ENCODE peak calls at places on chromosomes 7 and 10, in nine cellular contexts. K is GM23248; F is aorta; R is CD4-positive, CD25-positive, alpha-beta regulatory T cell; L is small intestine; T is choroid plexus epithelial cell; P is GM12865; Y is heart left ventricle; O is WERI-Rb-1. C is an unnamed sample.

GRCh38 chr7:93442478-93443224 is 131.9 kb downstream of the CALCR start:
- DNase-seq in K (peak), F (peak), R (peak), L (peak), T (peak), P (peak), Y (no peak), O (peak), C (peak)

GRCh38 chr7:46744957-46745699 is 824.1 kb upstream of the IGFBP3 start:
- DNase-seq in K (peak), F (no peak), R (no peak), L (no peak), T (no peak), P (no peak), Y (no peak), O (no peak), C (no peak)

GRCh38 chr7:82444220-82445049 is 858 bp upstream of the CACNA2D1 start:
- DNase-seq in K (no peak), F (no peak), R (no peak), L (peak), T (no peak), P (peak), Y (no peak), O (peak), C (no peak)

GRCh38 chr7:140456627-140457051 is 22.7 kb downstream of the MKRN1 start:
- DNase-seq in K (no peak), F (no peak), R (no peak), L (no peak), T (no peak), P (no peak), Y (no peak), O (no peak), C (no peak)

GRCh38 chr7:94052398-94053180 is 48.4 kb upstream of the BET1 start:
- DNase-seq in K (peak), F (no peak), R (no peak), L (no peak), T (no peak), P (peak), Y (no peak), O (no peak), C (no peak)

GRCh38 chr7:157723205-157723604 is 386.4 kb downstream of the DNAJB6 start:
- DNase-seq in K (no peak), F (no peak), R (no peak), L (no peak), T (no peak), P (no peak), Y (no peak), O (no peak), C (no peak)

GRCh38 chr10:86224354-86225097 is 142.1 kb downstream of the GRID1 start:
- DNase-seq in K (peak), F (no peak), R (no peak), L (no peak), T (no peak), P (no peak), Y (peak), O (no peak), C (no peak)

GRCh38 chr7:129903935-129904334 is 48.8 kb downstream of the UBE2H start:
- DNase-seq in K (no peak), F (no peak), R (no peak), L (no peak), T (no peak), P (peak), Y (no peak), O (no peak), C (no peak)

GRCh38 chr10:35213699-35214098 is 87.1 kb downstream of the CREM start:
- DNase-seq in K (no peak), F (no peak), R (no peak), L (no peak), T (no peak), P (no peak), Y (no peak), O (no peak), C (no peak)

GRCh38 chr7:3588341-3588740 is 287.3 kb downstream of the SDK1 start:
- DNase-seq in K (no peak), F (no peak), R (no peak), L (no peak), T (no peak), P (no peak), Y (no peak), O (no peak), C (no peak)

GRCh38 chr10:49471532-49471931 is 67.4 kb downstream of the ERCC6 start:
- DNase-seq in K (no peak), F (no peak), R (no peak), L (no peak), T (no peak), P (no peak), Y (no peak), O (no peak), C (no peak)

GRCh38 chr10:130407052-130407451 is 270.9 kb downstream of the GLRX3 start:
- DNase-seq in K (no peak), F (no peak), R (no peak), L (no peak), T (no peak), P (no peak), Y (no peak), O (no peak), C (no peak)

GRCh38 chr10:84447701-84448400 is 119.5 kb downstream of the CCSER2 start:
- DNase-seq in K (no peak), F (no peak), R (no peak), L (no peak), T (no peak), P (no peak), Y (peak), O (no peak), C (no peak)

GRCh38 chr10:129774736-129775401 is 189.2 kb downstream of the EBF3 start:
- DNase-seq in K (no peak), F (no peak), R (no peak), L (no peak), T (no peak), P (no peak), Y (no peak), O (no peak), C (no peak)

GRCh38 chr7:41655470-41655869 is 47.4 kb downstream of the INHBA start:
- DNase-seq in K (no peak), F (no peak), R (no peak), L (no peak), T (no peak), P (no peak), Y (no peak), O (no peak), C (no peak)

GRCh38 chr7:82388138-82388537 is 55.4 kb downstream of the CACNA2D1 start:
- DNase-seq in K (no peak), F (no peak), R (no peak), L (no peak), T (peak), P (no peak), Y (no peak), O (no peak), C (no peak)

GRCh38 chr10:33655921-33656320 is 321.5 kb upstream of the NRP1 start:
- DNase-seq in K (no peak), F (no peak), R (no peak), L (no peak), T (no peak), P (no peak), Y (no peak), O (no peak), C (no peak)

GRCh38 chr10:85175635-85176034 is 847.2 kb downstream of the CCSER2 start:
- DNase-seq in K (no peak), F (no peak), R (no peak), L (no peak), T (no peak), P (no peak), Y (no peak), O (peak), C (no peak)

GRCh38 chr7:14332155-14332554 is 342.7 kb upstream of the ETV1 start:
- DNase-seq in K (peak), F (no peak), R (no peak), L (no peak), T (peak), P (no peak), Y (peak), O (no peak), C (no peak)

GRCh38 chr10:36531621-36532020 is 593.8 kb upstream of the ANKRD30A start:
- DNase-seq in K (peak), F (no peak), R (no peak), L (no peak), T (no peak), P (no peak), Y (no peak), O (no peak), C (no peak)

GRCh38 chr10:843703-844102 is 87.8 kb downstream of the LARP4B start:
- DNase-seq in K (peak), F (no peak), R (no peak), L (no peak), T (peak), P (no peak), Y (no peak), O (no peak), C (no peak)

GRCh38 chr10:76433161-76434005 is 1002.0 kb downstream of the LRMDA start:
- DNase-seq in K (no peak), F (no peak), R (no peak), L (peak), T (no peak), P (no peak), Y (peak), O (peak), C (no peak)

GRCh38 chr7:154906201-154906600 is 96.7 kb downstream of the PAXIP1 start:
- DNase-seq in K (no peak), F (no peak), R (no peak), L (no peak), T (no peak), P (no peak), Y (no peak), O (no peak), C (no peak)

GRCh38 chr7:20354825-20355466 is 24.2 kb downstream of the ITGB8 start:
- DNase-seq in K (no peak), F (no peak), R (no peak), L (no peak), T (no peak), P (no peak), Y (no peak), O (no peak), C (no peak)

GRCh38 chr7:55240418-55241142 is 124.6 kb upstream of the LANCL2 start:
- DNase-seq in K (no peak), F (no peak), R (no peak), L (no peak), T (no peak), P (no peak), Y (no peak), O (no peak), C (no peak)

GRCh38 chr7:150367677-150368097 is 935 bp upstream of the REPIN1 start:
- DNase-seq in K (no peak), F (no peak), R (no peak), L (no peak), T (no peak), P (no peak), Y (no peak), O (no peak), C (no peak)

GRCh38 chr7:151245360-151246160 is 2.9 kb downstream of the SMARCD3 start:
- DNase-seq in K (peak), F (peak), R (peak), L (no peak), T (no peak), P (peak), Y (no peak), O (peak), C (peak)

GRCh38 chr7:504221-505081 is 15.2 kb downstream of the PDGFA start:
- DNase-seq in K (no peak), F (peak), R (no peak), L (peak), T (no peak), P (no peak), Y (peak), O (no peak), C (no peak)

GRCh38 chr10:114928818-114929217 is 9.2 kb upstream of the TRUB1 start:
- DNase-seq in K (no peak), F (no peak), R (no peak), L (no peak), T (no peak), P (no peak), Y (no peak), O (no peak), C (no peak)

DNA sequence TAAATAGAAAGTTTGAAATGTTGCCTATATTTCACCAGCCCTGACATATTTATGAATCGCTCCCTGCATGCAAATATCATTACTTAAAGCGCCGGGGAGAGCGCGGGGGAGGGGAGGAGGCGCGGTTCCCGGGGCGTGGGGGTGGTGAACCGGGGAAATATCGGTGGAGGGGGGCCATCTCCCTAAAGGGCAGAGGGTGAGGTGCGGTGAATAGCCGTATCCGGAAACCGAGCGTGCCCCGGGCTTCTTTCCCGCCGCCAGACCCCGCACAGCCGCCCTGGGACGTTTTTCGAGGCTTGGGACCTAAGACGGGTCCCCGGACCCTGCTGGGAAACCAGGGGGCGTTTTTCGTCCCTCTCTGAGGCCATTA is 6.9 kb upstream of the ZNF503 start:
- DNase-seq in K (peak), F (no peak), R (no peak), L (no peak), T (no peak), P (no peak), Y (no peak), O (no peak), C (no peak)
- H3K4me3 ChIP-seq in K (peak), F (peak), R (no peak), L (no peak), T (peak), P (peak), Y (peak), O (peak), C (no peak)

DNA sequence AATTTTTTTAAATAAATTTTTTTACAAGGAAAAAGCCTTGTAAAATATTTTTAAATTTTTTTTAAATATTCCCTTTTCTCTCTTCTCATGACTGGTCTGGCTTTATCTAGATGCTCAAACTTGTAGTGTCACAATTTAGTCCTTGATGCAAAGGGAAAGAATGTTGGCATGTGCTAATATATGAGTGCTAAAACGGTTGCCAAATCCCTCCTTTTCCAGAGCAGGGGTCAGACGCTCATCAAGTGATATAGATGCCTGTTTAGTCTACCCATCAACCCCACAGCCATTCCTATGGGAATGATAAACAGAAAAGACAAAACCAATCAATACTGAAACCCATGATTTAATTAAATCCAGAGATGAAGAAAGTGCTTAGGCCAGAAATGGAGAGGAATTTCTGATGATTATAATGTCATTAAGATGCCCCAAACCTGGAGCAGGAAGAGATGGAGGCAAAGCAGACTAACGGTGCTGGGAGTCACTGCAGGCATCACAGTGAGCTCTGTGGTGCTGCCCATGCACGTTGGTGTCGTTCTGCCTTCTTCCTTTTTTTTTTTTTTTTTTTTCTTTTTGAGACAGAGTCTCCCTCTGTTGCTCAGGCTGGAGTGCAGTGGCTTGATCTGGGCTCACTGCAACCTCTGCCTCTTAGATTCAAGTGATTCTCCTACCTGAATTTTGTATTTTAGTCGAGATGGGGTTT is 210.1 kb upstream of the STK17A start:
- DNase-seq in K (no peak), F (no peak), R (no peak), L (no peak), T (peak), P (no peak), Y (no peak), O (no peak), C (no peak)
- H3K4me3 ChIP-seq in K (no peak), F (no peak), R (no peak), L (no peak), T (no peak), P (no peak), Y (no peak), O (no peak), C (no peak)

GRCh38 chr7:116218747-116219146 is 8.4 kb downstream of the TES start:
- DNase-seq in K (no peak), F (no peak), R (no peak), L (no peak), T (no peak), P (no peak), Y (no peak), O (no peak), C (no peak)
- H3K4me3 ChIP-seq in K (no peak), F (no peak), R (peak), L (no peak), T (no peak), P (no peak), Y (no peak), O (no peak), C (no peak)

DNA sequence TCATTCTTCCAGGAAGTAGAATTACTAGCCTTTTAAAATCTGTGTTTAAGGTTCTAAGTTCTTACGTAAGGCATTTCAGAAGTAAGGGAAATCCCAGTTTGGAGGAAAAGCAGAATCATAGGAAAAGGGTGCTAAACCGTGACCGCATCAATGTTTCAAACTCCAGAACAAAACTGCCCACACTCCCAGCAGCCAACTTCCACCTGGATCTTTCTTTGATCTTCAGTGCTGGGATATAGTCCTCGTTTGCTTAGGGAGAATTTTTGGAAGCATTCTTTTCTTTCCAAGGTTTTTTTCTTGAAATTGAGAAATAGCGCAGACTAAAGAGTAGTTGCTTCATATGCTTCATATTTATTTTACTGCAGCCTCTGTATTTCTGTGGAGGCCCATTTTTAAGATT is 8.9 kb downstream of the PROSER2 start:
- DNase-seq in K (peak), F (no peak), R (no peak), L (no peak), T (no peak), P (no peak), Y (no peak), O (no peak), C (no peak)
- H3K4me3 ChIP-seq in K (no peak), F (no peak), R (no peak), L (no peak), T (no peak), P (no peak), Y (no peak), O (no peak), C (no peak)

DNA sequence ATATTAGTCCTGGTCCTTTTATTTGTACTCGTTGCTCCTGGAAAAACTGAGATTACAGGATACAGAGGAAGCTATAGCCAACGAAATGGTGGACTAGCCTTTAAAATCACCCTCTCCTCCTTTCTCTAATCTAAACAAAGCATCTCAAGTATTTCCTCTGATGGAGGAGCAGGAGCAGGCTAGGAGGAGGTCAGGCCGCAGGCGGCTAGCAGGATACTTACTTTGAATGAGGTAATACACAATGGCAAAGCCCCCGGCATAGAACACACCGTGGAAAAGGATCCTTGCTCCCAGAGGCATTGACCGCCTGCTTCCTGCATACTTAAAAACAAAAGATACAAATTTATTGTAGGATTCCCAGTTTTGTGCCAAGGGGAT is 64.4 kb downstream of the STK17A start:
- DNase-seq in K (peak), F (peak), R (no peak), L (no peak), T (peak), P (no peak), Y (peak), O (no peak), C (no peak)
- H3K4me3 ChIP-seq in K (peak), F (no peak), R (peak), L (no peak), T (no peak), P (peak), Y (peak), O (no peak), C (peak)

DNA sequence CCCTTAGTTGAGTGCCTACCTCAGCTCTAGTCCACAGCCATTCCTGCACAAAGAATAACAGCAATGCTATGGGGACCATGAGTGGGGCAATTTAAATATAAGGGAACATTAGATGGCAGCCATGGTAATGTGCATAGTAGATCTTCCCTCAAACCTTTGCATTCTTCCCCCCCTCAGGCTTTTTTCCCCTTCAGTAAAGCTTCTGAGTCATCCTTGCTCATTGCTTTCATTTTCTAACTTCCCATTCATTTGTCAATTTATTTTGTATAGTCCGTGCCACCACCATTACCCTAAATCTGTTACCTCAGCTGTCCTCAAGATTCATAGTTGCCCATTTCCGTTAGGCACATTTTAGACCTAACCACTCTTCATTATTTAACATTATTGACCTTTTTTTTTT is 10.7 kb downstream of the HECTD2 start:
- DNase-seq in K (peak), F (no peak), R (no peak), L (no peak), T (peak), P (no peak), Y (no peak), O (no peak), C (no peak)
- H3K4me3 ChIP-seq in K (no peak), F (no peak), R (no peak), L (no peak), T (peak), P (no peak), Y (no peak), O (no peak), C (no peak)

GRCh38 chr7:6533893-6534804 is 17.1 kb downstream of the GRID2IP start:
- DNase-seq in K (no peak), F (no peak), R (no peak), L (no peak), T (no peak), P (peak), Y (no peak), O (no peak), C (no peak)

GRCh38 chr7:6532516-6532915 is 18.7 kb downstream of the GRID2IP start:
- DNase-seq in K (no peak), F (no peak), R (no peak), L (no peak), T (no peak), P (no peak), Y (no peak), O (no peak), C (no peak)

GRCh38 chr7:6529643-6530042 is 21.6 kb downstream of the GRID2IP start:
- DNase-seq in K (no peak), F (no peak), R (no peak), L (no peak), T (no peak), P (no peak), Y (no peak), O (no peak), C (no peak)

GRCh38 chr7:6530626-6531491 is 20.4 kb downstream of the GRID2IP start:
- DNase-seq in K (no peak), F (no peak), R (peak), L (peak), T (no peak), P (peak), Y (no peak), O (peak), C (peak)

DNA sequence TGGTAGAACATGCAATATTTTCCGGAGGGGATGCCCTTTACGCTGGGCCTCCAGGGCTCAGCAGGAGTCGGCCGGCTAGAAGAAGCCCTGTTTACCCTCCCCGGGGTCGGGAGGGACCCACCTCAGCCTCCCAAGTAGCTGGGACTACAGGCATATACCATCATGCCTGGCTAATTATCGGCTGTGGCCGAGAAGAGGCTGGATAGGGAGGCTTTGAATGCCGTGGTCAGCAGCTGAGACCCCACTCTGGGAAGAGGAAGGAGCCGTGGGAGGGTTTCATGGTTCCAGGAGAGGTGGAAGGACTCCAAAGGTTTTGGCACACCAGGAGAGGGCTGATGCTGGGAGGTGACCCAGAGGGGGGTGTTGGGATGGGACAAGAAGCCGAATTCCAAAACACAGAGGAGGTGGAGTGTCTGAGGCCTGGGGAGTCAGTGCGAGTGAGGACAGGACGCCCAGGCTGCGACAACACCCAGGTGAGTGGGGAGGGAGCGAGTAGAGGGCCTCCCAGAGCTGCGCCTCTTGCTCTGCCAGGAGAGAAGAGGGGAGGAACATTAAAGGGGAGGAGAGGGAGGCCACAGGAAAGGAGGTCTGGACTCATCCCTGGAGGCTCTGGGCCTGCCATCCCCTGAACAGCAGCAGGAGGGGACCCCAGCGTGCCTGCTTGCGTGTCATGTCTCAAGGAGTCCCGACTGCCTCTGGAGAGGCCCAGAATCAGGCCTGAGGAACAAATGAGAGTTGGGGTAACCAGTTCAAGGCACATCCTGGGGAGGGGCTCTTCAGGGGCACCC is 19.6 kb downstream of the GRID2IP start:
- DNase-seq in K (no peak), F (no peak), R (no peak), L (no peak), T (no peak), P (no peak), Y (no peak), O (no peak), C (no peak)
- H3K4me3 ChIP-seq in K (no peak), F (no peak), R (no peak), L (no peak), T (no peak), P (peak), Y (no peak), O (peak), C (no peak)